ENCODE peak calls at places on chromosomes 2 and 18, in four cellular contexts. S is IMR-90, G is K562, H is HepG2. V is an unnamed sample.

GRCh38 chr2:8369522-8369921 is 312.3 kb upstream of the ID2 start:
- DNase-seq in S (no peak), G (no peak), H (no peak), V (no peak)

GRCh38 chr2:143081616-143082015 is 47.6 kb upstream of the ARHGAP15 start:
- DNase-seq in S (no peak), G (no peak), H (no peak), V (no peak)

GRCh38 chr2:110773470-110773921 is 41.1 kb downstream of the ACOXL start:
- DNase-seq in S (no peak), G (no peak), H (peak), V (no peak)

GRCh38 chr2:120670771-120671480 is 64.7 kb upstream of the GLI2 start:
- DNase-seq in S (no peak), G (no peak), H (no peak), V (no peak)

GRCh38 chr2:84919885-84920580 is 14.6 kb downstream of the TMSB10 start:
- DNase-seq in S (peak), G (peak), H (peak), V (peak)

GRCh38 chr2:105382177-105382576 is 16.7 kb downstream of the FHL2 start:
- DNase-seq in S (no peak), G (no peak), H (no peak), V (no peak)

GRCh38 chr2:217289153-217289908 is 429.5 kb upstream of the TNP1 start:
- DNase-seq in S (peak), G (no peak), H (no peak), V (no peak)

GRCh38 chr2:101566632-101567228 is 91.8 kb upstream of the RFX8 start:
- DNase-seq in S (no peak), G (no peak), H (peak), V (no peak)

GRCh38 chr2:226793615-226794014 is 6.0 kb downstream of the IRS1 start:
- DNase-seq in S (peak), G (no peak), H (no peak), V (no peak)

GRCh38 chr18:54359233-54359632 is 1.5 kb downstream of the C18orf54 start:
- DNase-seq in S (peak), G (no peak), H (no peak), V (no peak)

GRCh38 chr2:189576361-189576760 is 4.2 kb downstream of the SLC40A1 start:
- DNase-seq in S (no peak), G (no peak), H (no peak), V (no peak)

GRCh38 chr2:213545964-213546363 is 261.7 kb downstream of the SPAG16 start:
- DNase-seq in S (no peak), G (no peak), H (no peak), V (no peak)

GRCh38 chr18:76936877-76937276 is 114.5 kb downstream of the ZNF236 start:
- DNase-seq in S (no peak), G (no peak), H (no peak), V (no peak)

DNA sequence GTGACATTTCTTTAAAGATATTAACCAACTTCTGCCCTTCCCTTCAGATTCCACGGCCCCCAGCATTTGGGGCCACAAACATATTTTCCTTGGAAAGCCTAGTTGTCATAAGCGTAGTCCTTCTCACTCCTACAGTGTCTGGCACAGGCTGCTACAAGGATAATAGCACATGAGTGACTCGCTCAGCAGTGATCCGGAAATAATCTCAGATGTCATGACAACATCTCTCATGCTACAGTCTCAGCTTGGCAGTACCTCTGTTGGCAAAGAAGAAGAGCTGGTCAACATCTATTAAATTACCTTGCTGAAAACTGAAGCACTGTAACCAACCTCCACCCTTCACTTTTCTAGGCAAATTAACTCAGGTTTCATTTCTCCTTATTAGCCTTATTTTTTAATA is 351.7 kb downstream of the RAD51AP2 start:
- DNase-seq in S (peak), G (no peak), H (no peak), V (no peak)
- TF ChIP-seq MAZ in S (no peak), G (no peak), H (no peak), V (no peak)

GRCh38 chr2:64275174-64275466 is 130.9 kb upstream of the PELI1 start:
- DNase-seq in S (no peak), G (no peak), H (no peak), V (no peak)

GRCh38 chr2:64273524-64274398 is 129.5 kb upstream of the PELI1 start:
- DNase-seq in S (peak), G (no peak), H (peak), V (peak)

GRCh38 chr2:64277101-64277849 is 133.1 kb upstream of the PELI1 start:
- DNase-seq in S (no peak), G (no peak), H (no peak), V (no peak)

GRCh38 chr2:64274399-64275173 is 130.4 kb upstream of the PELI1 start:
- DNase-seq in S (no peak), G (no peak), H (no peak), V (no peak)

DNA sequence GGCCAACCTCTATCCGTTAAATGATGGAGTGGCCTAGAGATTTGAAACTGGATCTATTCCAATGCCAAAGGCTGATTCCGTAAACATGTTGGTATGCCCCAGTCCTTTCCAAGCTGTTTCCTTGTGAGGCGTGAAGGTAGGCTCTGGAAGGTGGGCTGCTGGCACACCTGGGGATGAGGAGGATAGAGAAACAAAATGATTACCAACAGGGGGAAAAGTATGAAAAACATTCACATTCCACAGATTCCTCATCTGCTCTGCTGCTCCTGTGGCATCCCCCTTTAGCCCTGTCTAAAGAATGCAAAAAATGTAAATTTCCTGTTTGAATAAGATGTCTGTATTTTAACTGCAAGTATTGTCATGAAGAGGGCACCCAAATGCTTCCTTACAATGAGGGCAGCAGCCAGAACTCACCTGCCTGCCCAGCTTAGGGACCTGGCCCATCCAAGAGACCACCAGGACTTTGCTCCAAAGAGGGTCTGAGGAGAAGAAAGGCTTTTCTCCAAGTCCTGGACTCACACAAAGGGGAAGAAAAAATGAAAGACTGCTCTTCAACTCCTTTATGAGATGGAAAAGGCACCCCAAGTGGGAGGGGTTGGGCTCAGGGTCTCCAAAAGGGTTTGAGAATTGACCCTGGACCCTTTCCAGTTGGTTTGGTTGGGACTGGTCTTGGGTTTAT is 132.3 kb upstream of the PELI1 start:
- DNase-seq in S (no peak), G (no peak), H (no peak), V (no peak)
- TF ChIP-seq MAZ in S (no peak), G (no peak), H (no peak), V (no peak)

GRCh38 chr18:66046025-66046602 is 295.3 kb downstream of the CDH7 start:
- DNase-seq in S (no peak), G (no peak), H (no peak), V (peak)
- TF ChIP-seq MAZ in S (no peak), G (no peak), H (no peak), V (no peak)

GRCh38 chr2:7083580-7084509 is 166.6 kb downstream of the RNF144A start:
- DNase-seq in S (peak), G (peak), H (peak), V (no peak)
- TF ChIP-seq MAZ in S (no peak), G (peak), H (no peak), V (no peak)

DNA sequence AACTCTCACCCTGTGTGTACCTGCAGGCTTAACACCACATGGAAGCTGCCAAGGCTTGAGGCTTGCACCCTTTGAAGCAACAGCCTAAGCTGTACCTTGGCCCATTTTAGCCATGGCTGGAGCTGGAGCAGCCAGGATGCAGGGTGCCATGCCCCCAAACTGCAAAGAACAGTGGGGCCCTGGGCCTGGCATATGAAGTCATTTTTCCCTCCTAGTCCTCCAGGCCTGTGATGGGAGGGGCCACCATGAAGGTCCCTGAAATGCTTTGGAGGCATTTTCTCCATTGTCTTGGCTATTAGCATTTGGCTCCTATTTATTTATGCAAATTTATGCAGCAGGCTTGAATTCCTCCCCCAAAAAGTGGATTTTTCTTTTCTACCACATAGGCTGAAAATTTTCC is 238.4 kb downstream of the CDCA7 start:
- DNase-seq in S (no peak), G (no peak), H (no peak), V (no peak)
- TF ChIP-seq MAZ in S (no peak), G (no peak), H (no peak), V (no peak)

V was measured in A549.